ENCODE peak calls at places on chromosome 17, in seven cellular contexts. One of them, this sample, is unnamed.

GRCh38 chr17:17669851-17670232 is 11.4 kb upstream of the RAI1 start:
- DNase-seq in heart right ventricle: no peak
- DNase-seq in ovary: no peak
- DNase-seq in AG10803: no peak
- DNase-seq in CD8-positive, alpha-beta T cell: no peak
- DNase-seq in cardiac fibroblast: no peak
- DNase-seq in fibroblast of villous mesenchyme: no peak
- DNase-seq in this sample: no peak

GRCh38 chr17:73455767-73456166 is 144.0 kb upstream of the CDC42EP4 start:
- DNase-seq in cardiac fibroblast: no peak
- DNase-seq in heart right ventricle: no peak
- DNase-seq in AG10803: no peak
- DNase-seq in CD8-positive, alpha-beta T cell: no peak
- DNase-seq in fibroblast of villous mesenchyme: no peak
- DNase-seq in ovary: no peak
- DNase-seq in this sample: no peak

GRCh38 chr17:51365090-51365489 is 104.7 kb downstream of the UTP18 start:
- DNase-seq in heart right ventricle: no peak
- DNase-seq in AG10803: no peak
- DNase-seq in ovary: no peak
- DNase-seq in fibroblast of villous mesenchyme: no peak
- DNase-seq in cardiac fibroblast: no peak
- DNase-seq in CD8-positive, alpha-beta T cell: no peak
- DNase-seq in this sample: no peak

GRCh38 chr17:59534583-59534982 is 30.8 kb upstream of the DHX40 start:
- DNase-seq in cardiac fibroblast: no peak
- DNase-seq in AG10803: peak
- DNase-seq in CD8-positive, alpha-beta T cell: no peak
- DNase-seq in fibroblast of villous mesenchyme: no peak
- DNase-seq in heart right ventricle: no peak
- DNase-seq in ovary: no peak
- DNase-seq in this sample: peak

GRCh38 chr17:82216301-82217119 is 3.9 kb upstream of the CCDC57 start:
- DNase-seq in cardiac fibroblast: peak
- DNase-seq in fibroblast of villous mesenchyme: peak
- DNase-seq in CD8-positive, alpha-beta T cell: peak
- DNase-seq in ovary: no peak
- DNase-seq in AG10803: peak
- DNase-seq in heart right ventricle: peak
- DNase-seq in this sample: peak

GRCh38 chr17:60652484-60653247 is 25.0 kb upstream of the BCAS3 start:
- DNase-seq in ovary: no peak
- DNase-seq in cardiac fibroblast: no peak
- DNase-seq in heart right ventricle: no peak
- DNase-seq in AG10803: no peak
- DNase-seq in CD8-positive, alpha-beta T cell: no peak
- DNase-seq in fibroblast of villous mesenchyme: peak
- DNase-seq in this sample: peak

GRCh38 chr17:1206016-1206787 is 26.4 kb upstream of the ABR start:
- DNase-seq in fibroblast of villous mesenchyme: no peak
- DNase-seq in heart right ventricle: no peak
- DNase-seq in AG10803: no peak
- DNase-seq in cardiac fibroblast: no peak
- DNase-seq in CD8-positive, alpha-beta T cell: no peak
- DNase-seq in ovary: no peak
- DNase-seq in this sample: peak

GRCh38 chr17:79716183-79716797 is 14.5 kb upstream of the ENPP7 start:
- DNase-seq in cardiac fibroblast: no peak
- DNase-seq in ovary: no peak
- DNase-seq in fibroblast of villous mesenchyme: no peak
- DNase-seq in CD8-positive, alpha-beta T cell: no peak
- DNase-seq in AG10803: no peak
- DNase-seq in heart right ventricle: no peak
- DNase-seq in this sample: no peak

GRCh38 chr17:7045492-7046126 is 1.7 kb upstream of the SLC16A11 start:
- DNase-seq in cardiac fibroblast: peak
- DNase-seq in heart right ventricle: no peak
- DNase-seq in AG10803: peak
- DNase-seq in ovary: no peak
- DNase-seq in fibroblast of villous mesenchyme: peak
- DNase-seq in CD8-positive, alpha-beta T cell: peak
- DNase-seq in this sample: peak

GRCh38 chr17:81731271-81731670 is 19.2 kb downstream of the SLC25A10 start:
- DNase-seq in cardiac fibroblast: peak
- DNase-seq in heart right ventricle: no peak
- DNase-seq in CD8-positive, alpha-beta T cell: no peak
- DNase-seq in AG10803: peak
- DNase-seq in ovary: no peak
- DNase-seq in fibroblast of villous mesenchyme: peak
- DNase-seq in this sample: no peak

GRCh38 chr17:1123397-1124237 is 56.2 kb downstream of the ABR start:
- DNase-seq in cardiac fibroblast: no peak
- DNase-seq in AG10803: no peak
- DNase-seq in heart right ventricle: no peak
- DNase-seq in fibroblast of villous mesenchyme: no peak
- DNase-seq in CD8-positive, alpha-beta T cell: no peak
- DNase-seq in ovary: no peak
- DNase-seq in this sample: no peak

GRCh38 chr17:2435181-2435741 is 34.4 kb upstream of the MNT start:
- DNase-seq in cardiac fibroblast: peak
- DNase-seq in heart right ventricle: no peak
- DNase-seq in CD8-positive, alpha-beta T cell: no peak
- DNase-seq in ovary: no peak
- DNase-seq in AG10803: peak
- DNase-seq in fibroblast of villous mesenchyme: no peak
- DNase-seq in this sample: no peak

GRCh38 chr17:35167046-35167445 is 19.4 kb downstream of the UNC45B start:
- DNase-seq in heart right ventricle: no peak
- DNase-seq in ovary: no peak
- DNase-seq in fibroblast of villous mesenchyme: no peak
- DNase-seq in CD8-positive, alpha-beta T cell: no peak
- DNase-seq in AG10803: no peak
- DNase-seq in cardiac fibroblast: no peak
- DNase-seq in this sample: no peak

GRCh38 chr17:41061969-41062368 is 2.1 kb upstream of the KRTAP2-3 start:
- DNase-seq in cardiac fibroblast: peak
- DNase-seq in ovary: no peak
- DNase-seq in heart right ventricle: no peak
- DNase-seq in CD8-positive, alpha-beta T cell: no peak
- DNase-seq in AG10803: peak
- DNase-seq in fibroblast of villous mesenchyme: peak
- DNase-seq in this sample: no peak

GRCh38 chr17:82961366-82962162 is 117.8 kb upstream of the METRNL start:
- DNase-seq in AG10803: no peak
- DNase-seq in CD8-positive, alpha-beta T cell: no peak
- DNase-seq in fibroblast of villous mesenchyme: no peak
- DNase-seq in cardiac fibroblast: no peak
- DNase-seq in ovary: no peak
- DNase-seq in heart right ventricle: no peak
- DNase-seq in this sample: no peak

GRCh38 chr17:58667934-58668597 is 23.8 kb downstream of the TEX14 start:
- DNase-seq in fibroblast of villous mesenchyme: no peak
- DNase-seq in AG10803: no peak
- DNase-seq in CD8-positive, alpha-beta T cell: no peak
- DNase-seq in cardiac fibroblast: no peak
- DNase-seq in heart right ventricle: no peak
- DNase-seq in ovary: no peak
- DNase-seq in this sample: no peak

GRCh38 chr17:10215286-10215685 is 16.9 kb upstream of the GAS7 start:
- DNase-seq in heart right ventricle: no peak
- DNase-seq in CD8-positive, alpha-beta T cell: no peak
- DNase-seq in ovary: no peak
- DNase-seq in fibroblast of villous mesenchyme: no peak
- DNase-seq in cardiac fibroblast: no peak
- DNase-seq in AG10803: no peak
- DNase-seq in this sample: no peak

GRCh38 chr17:42333053-42333452 is 44.8 kb downstream of the STAT5A start:
- DNase-seq in fibroblast of villous mesenchyme: no peak
- DNase-seq in CD8-positive, alpha-beta T cell: no peak
- DNase-seq in heart right ventricle: no peak
- DNase-seq in cardiac fibroblast: no peak
- DNase-seq in AG10803: no peak
- DNase-seq in ovary: no peak
- DNase-seq in this sample: peak

GRCh38 chr17:76513306-76513692 is 12.1 kb upstream of the RHBDF2 start:
- DNase-seq in AG10803: no peak
- DNase-seq in fibroblast of villous mesenchyme: no peak
- DNase-seq in ovary: no peak
- DNase-seq in cardiac fibroblast: no peak
- DNase-seq in CD8-positive, alpha-beta T cell: no peak
- DNase-seq in heart right ventricle: no peak
- DNase-seq in this sample: no peak
- H3K4me3 ChIP-seq in AG10803: no peak
- H3K4me3 ChIP-seq in fibroblast of villous mesenchyme: no peak
- H3K4me3 ChIP-seq in ovary: no peak
- H3K4me3 ChIP-seq in cardiac fibroblast: no peak
- H3K4me3 ChIP-seq in CD8-positive, alpha-beta T cell: no peak
- H3K4me3 ChIP-seq in heart right ventricle: no peak
- H3K4me3 ChIP-seq in this sample: no peak

DNA sequence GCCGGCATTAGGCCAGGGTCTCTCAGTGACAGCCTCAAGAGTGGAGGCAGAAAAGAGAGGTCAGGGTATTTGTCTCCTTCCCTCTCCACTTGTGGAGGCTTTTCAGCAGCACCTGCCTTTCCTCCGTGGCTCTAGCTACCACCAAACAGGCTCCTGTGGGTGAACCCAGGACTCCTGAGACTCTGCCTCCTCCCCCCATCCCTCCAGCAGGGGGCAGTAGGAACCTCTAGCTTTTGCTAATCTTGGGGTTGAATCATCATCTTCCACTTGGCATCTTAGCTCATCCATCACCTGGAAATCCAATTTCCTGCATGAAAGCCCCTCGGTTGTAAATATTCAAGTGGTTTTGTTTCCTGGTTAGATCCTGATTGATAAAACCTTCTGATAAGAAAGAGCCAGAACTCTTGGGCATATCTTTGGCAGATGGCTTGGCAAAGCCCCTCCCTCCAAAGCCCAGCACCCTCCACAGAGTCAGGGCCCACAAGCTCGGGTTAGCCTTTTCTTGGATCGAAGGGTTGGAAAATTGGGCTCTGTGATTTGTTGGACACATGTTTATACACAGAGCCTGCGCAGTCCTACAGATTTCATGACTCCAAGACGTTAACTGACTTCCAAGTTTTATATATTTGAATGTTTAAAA is 322.1 kb downstream of the MAP2K4 start:
- DNase-seq in heart right ventricle: no peak
- DNase-seq in CD8-positive, alpha-beta T cell: no peak
- DNase-seq in ovary: no peak
- DNase-seq in fibroblast of villous mesenchyme: peak
- DNase-seq in AG10803: no peak
- DNase-seq in cardiac fibroblast: no peak
- DNase-seq in this sample: peak
- TF ChIP-seq CTCF in heart right ventricle: peak
- TF ChIP-seq CTCF in CD8-positive, alpha-beta T cell: no peak
- TF ChIP-seq CTCF in ovary: no peak
- TF ChIP-seq CTCF in fibroblast of villous mesenchyme: peak
- TF ChIP-seq CTCF in AG10803: peak
- TF ChIP-seq CTCF in cardiac fibroblast: peak
- TF ChIP-seq CTCF in this sample: peak

GRCh38 chr17:48723555-48724239 is 712 bp downstream of the PRAC2 start:
- DNase-seq in heart right ventricle: peak
- DNase-seq in ovary: no peak
- DNase-seq in fibroblast of villous mesenchyme: peak
- DNase-seq in AG10803: no peak
- DNase-seq in cardiac fibroblast: no peak
- DNase-seq in CD8-positive, alpha-beta T cell: no peak
- DNase-seq in this sample: no peak
- H3K4me3 ChIP-seq in heart right ventricle: no peak
- H3K4me3 ChIP-seq in ovary: no peak
- H3K4me3 ChIP-seq in fibroblast of villous mesenchyme: peak
- H3K4me3 ChIP-seq in AG10803: peak
- H3K4me3 ChIP-seq in cardiac fibroblast: no peak
- H3K4me3 ChIP-seq in CD8-positive, alpha-beta T cell: no peak
- H3K4me3 ChIP-seq in this sample: no peak

GRCh38 chr17:39672522-39673334 is 4.5 kb downstream of the PNMT start:
- DNase-seq in AG10803: no peak
- DNase-seq in heart right ventricle: no peak
- DNase-seq in ovary: no peak
- DNase-seq in cardiac fibroblast: no peak
- DNase-seq in fibroblast of villous mesenchyme: no peak
- DNase-seq in CD8-positive, alpha-beta T cell: no peak
- DNase-seq in this sample: no peak
- TF ChIP-seq CTCF in AG10803: no peak
- TF ChIP-seq CTCF in heart right ventricle: no peak
- TF ChIP-seq CTCF in ovary: no peak
- TF ChIP-seq CTCF in cardiac fibroblast: no peak
- TF ChIP-seq CTCF in fibroblast of villous mesenchyme: no peak
- TF ChIP-seq CTCF in CD8-positive, alpha-beta T cell: peak
- TF ChIP-seq CTCF in this sample: no peak

DNA sequence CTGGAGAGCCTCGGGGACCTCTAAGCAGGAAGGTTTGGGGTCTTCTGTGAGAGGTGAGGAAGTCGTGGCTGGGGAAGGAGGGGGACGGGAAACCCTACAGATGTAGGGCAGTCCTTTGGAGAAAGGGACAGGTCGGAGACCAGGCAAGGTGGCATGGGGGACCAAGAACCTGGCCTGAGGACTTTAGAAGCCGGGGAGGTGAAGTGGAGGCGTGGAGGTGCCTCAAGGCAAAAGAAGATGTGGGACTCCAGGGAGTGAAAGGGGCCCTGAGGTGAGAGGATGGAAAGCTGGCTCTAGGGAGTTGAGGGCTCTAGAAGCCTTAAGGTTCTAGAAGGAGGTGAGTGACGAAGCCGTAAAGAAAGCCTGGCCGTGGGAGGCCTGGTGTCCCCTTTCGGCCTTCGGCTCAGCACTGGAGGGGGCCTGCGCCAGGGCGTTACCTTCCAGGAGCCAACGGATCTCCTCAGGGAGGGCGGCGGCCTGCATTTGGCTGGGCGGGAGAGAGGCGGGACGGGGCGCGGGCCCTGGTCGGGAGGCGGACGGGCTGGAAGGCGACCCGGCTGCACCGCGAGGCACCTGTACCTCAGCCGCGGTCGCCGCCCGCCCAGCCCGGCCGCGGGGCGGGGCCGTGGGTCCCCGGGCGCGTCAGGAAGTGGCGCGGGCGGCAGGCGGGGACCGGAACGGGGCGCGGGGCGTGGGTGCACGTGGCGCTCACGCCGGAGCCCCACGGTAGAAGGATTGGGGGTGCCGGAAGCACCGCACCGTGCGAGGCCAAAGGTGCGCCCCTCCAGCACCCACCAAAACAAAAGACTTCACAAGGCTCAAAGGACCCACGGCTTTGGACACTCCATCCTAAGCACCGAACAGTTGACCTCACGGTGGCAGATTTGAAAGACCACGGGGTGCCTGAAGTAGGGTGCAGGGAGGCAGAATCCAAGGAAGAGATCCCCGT is at the start of gene SKAP1:
- DNase-seq in ovary: no peak
- DNase-seq in cardiac fibroblast: no peak
- DNase-seq in AG10803: no peak
- DNase-seq in heart right ventricle: peak
- DNase-seq in fibroblast of villous mesenchyme: no peak
- DNase-seq in CD8-positive, alpha-beta T cell: peak
- DNase-seq in this sample: peak
- H3K4me3 ChIP-seq in ovary: no peak
- H3K4me3 ChIP-seq in cardiac fibroblast: no peak
- H3K4me3 ChIP-seq in AG10803: no peak
- H3K4me3 ChIP-seq in heart right ventricle: no peak
- H3K4me3 ChIP-seq in fibroblast of villous mesenchyme: no peak
- H3K4me3 ChIP-seq in CD8-positive, alpha-beta T cell: peak
- H3K4me3 ChIP-seq in this sample: peak